ENCODE peak calls at places on chromosome 4, in eight cellular contexts. L, Z, A, B, U, V, I and J are unnamed samples.

GRCh38 chr4:124499266-124499665 is 213.3 kb downstream of the ANKRD50 start:
- DNase-seq in L (no peak), Z (no peak), A (peak), B (no peak), U (no peak), V (no peak), I (no peak), J (no peak)

GRCh38 chr4:105951198-105951597 is 55.9 kb downstream of the NPNT start:
- DNase-seq in L (no peak), Z (no peak), A (peak), B (no peak), U (no peak), V (no peak), I (peak), J (no peak)

GRCh38 chr4:7343950-7344349 is 90.8 kb downstream of the PSAPL1 start:
- DNase-seq in L (no peak), Z (no peak), A (no peak), B (no peak), U (no peak), V (no peak), I (no peak), J (no peak)

GRCh38 chr4:110193822-110194761 is 4.3 kb downstream of the ELOVL6 start:
- DNase-seq in L (peak), Z (peak), A (peak), B (peak), U (peak), V (peak), I (peak), J (peak)

GRCh38 chr4:105092356-105092755 is 54.3 kb upstream of the TET2 start:
- DNase-seq in L (no peak), Z (no peak), A (peak), B (no peak), U (no peak), V (no peak), I (peak), J (no peak)

GRCh38 chr4:56979674-56980073 is 978 bp downstream of the POLR2B start:
- DNase-seq in L (no peak), Z (peak), A (peak), B (no peak), U (peak), V (no peak), I (no peak), J (peak)

GRCh38 chr4:122633211-122633610 is 12.3 kb upstream of the IL21 start:
- DNase-seq in L (no peak), Z (no peak), A (peak), B (no peak), U (no peak), V (no peak), I (no peak), J (no peak)

GRCh38 chr4:141899541-141899940 is 263.2 kb downstream of the IL15 start:
- DNase-seq in L (no peak), Z (no peak), A (peak), B (no peak), U (no peak), V (no peak), I (peak), J (no peak)

GRCh38 chr4:155906554-155907247 is 3.2 kb downstream of the TDO2 start:
- DNase-seq in L (no peak), Z (no peak), A (peak), B (no peak), U (no peak), V (no peak), I (peak), J (no peak)